ENCODE peak calls at places on chromosomes 13 and 19, in eight cellular contexts. H is CD8-positive, alpha-beta memory T cell; C is ovary; L is A549; D is RWPE1; Z is lower lobe of right lung; F is ascending aorta; O is CD4-positive, alpha-beta T cell. A is an unnamed sample.
A peak's percentile ranks its signal among the peaks of the same experiment; 100 is the strongest.

GRCh38 chr19:17090501-17091074 is 15.0 kb downstream of the MYO9B start:
- DNase-seq in O (no peak), D (no peak), C (no peak), L (no peak), F (no peak), Z (no peak), H (no peak), A (no peak)

GRCh38 chr13:33483471-33483870 is 197.9 kb upstream of the STARD13 start:
- DNase-seq in Z (no peak), F (no peak), L (no peak), H (no peak), O (no peak), D (peak; percentile 52), C (no peak), A (no peak)

GRCh38 chr19:45023048-45023447 is 15.8 kb upstream of the CLASRP start:
- DNase-seq in Z (no peak), D (no peak), F (no peak), L (no peak), O (no peak), H (no peak), C (no peak), A (no peak)

GRCh38 chr13:33611016-33611805 is 206.7 kb upstream of the RFC3 start:
- DNase-seq in F (peak; percentile 80), D (no peak), L (no peak), Z (no peak), O (no peak), H (no peak), C (peak; percentile 39), A (peak; percentile 99)

GRCh38 chr19:58033741-58034475 is at the start of gene ZSCAN1:
- DNase-seq in F (peak; percentile 69), C (peak; percentile 82), O (no peak), D (no peak), Z (peak; percentile 70), L (no peak), H (no peak), A (peak; percentile 61)

GRCh38 chr19:49091391-49092038 is 6.3 kb downstream of the SNRNP70 start:
- DNase-seq in L (no peak), H (no peak), F (no peak), C (no peak), O (no peak), D (no peak), Z (no peak), A (no peak)

GRCh38 chr13:46134961-46135522 is 30.2 kb upstream of the CPB2 start:
- DNase-seq in C (no peak), H (no peak), F (no peak), Z (no peak), O (no peak), D (peak; percentile 82), L (no peak), A (no peak)

GRCh38 chr13:47903836-47904235 is 97.2 kb downstream of the SUCLA2 start:
- DNase-seq in H (no peak), O (no peak), L (no peak), C (no peak), Z (no peak), F (no peak), D (peak; percentile 57), A (no peak)

GRCh38 chr13:94854688-94855087 is 142.3 kb upstream of the SOX21 start:
- DNase-seq in F (no peak), H (no peak), D (no peak), O (no peak), L (no peak), C (no peak), Z (no peak), A (no peak)

GRCh38 chr19:44725684-44726083 is 22.8 kb upstream of the BCL3 start:
- DNase-seq in L (peak; percentile 22), H (no peak), C (no peak), O (no peak), D (no peak), Z (no peak), F (no peak), A (no peak)

GRCh38 chr19:35116085-35116801 is 620 bp downstream of the FXYD3 start:
- DNase-seq in O (no peak), H (no peak), D (peak; percentile 78), Z (peak; percentile 78), L (no peak), F (no peak), C (no peak), A (no peak)

GRCh38 chr19:51681286-51681956 is 11.7 kb upstream of the SPACA6 start:
- DNase-seq in C (no peak), F (no peak), L (no peak), O (no peak), D (no peak), Z (no peak), H (no peak), A (peak; percentile 91)

GRCh38 chr19:12333162-12334159 is at the start of gene ZNF563:
- DNase-seq in Z (peak; percentile 98), H (peak; percentile 91), D (peak; percentile 99), F (peak; percentile 99), L (no peak), O (peak; percentile 97), C (peak; percentile 98), A (peak; percentile 99)

GRCh38 chr13:20192470-20193141 is at the start of gene GJB2:
- DNase-seq in L (no peak), O (no peak), F (no peak), C (no peak), D (peak; percentile 54), H (peak; percentile 14), Z (no peak), A (no peak)

GRCh38 chr19:14505488-14506239 is 9.7 kb upstream of the GIPC1 start:
- DNase-seq in L (peak; percentile 68), D (peak; percentile 89), C (no peak), F (no peak), Z (peak; percentile 86), H (peak; percentile 63), O (peak; percentile 64), A (peak; percentile 90)

GRCh38 chr13:62357887-62358645 is 942.4 kb upstream of the PCDH20 start:
- DNase-seq in F (no peak), O (no peak), L (peak; percentile 6), D (peak; percentile 19), C (no peak), Z (no peak), H (no peak), A (peak; percentile 26)

GRCh38 chr19:43465468-43466120 is at the start of gene LYPD3:
- DNase-seq in H (no peak), Z (no peak), D (peak; percentile 95), L (no peak), F (no peak), O (no peak), C (peak; percentile 68), A (no peak)
- H3K27ac ChIP-seq in H (peak within 1 kb of the TSS; percentile 80), Z (peak within 1 kb of the TSS; percentile 83), D (peak within 1 kb of the TSS; percentile 89), L (peak within 1 kb of the TSS; percentile 79), F (peak within 1 kb of the TSS; percentile 88), O (peak within 1 kb of the TSS; percentile 85), C (no peak within 1 kb of the TSS), A (no peak within 1 kb of the TSS)

GRCh38 chr13:50129923-50130685 is 114.9 kb downstream of the KCNRG start:
- DNase-seq in F (peak; percentile 79), L (peak; percentile 6), C (peak; percentile 31), Z (peak; percentile 58), H (no peak), D (no peak), O (peak; percentile 34), A (no peak)

GRCh38 chr13:50129065-50129922 is 114.0 kb downstream of the KCNRG start:
- DNase-seq in F (no peak), H (no peak), L (no peak), D (no peak), C (no peak), Z (no peak), O (no peak), A (no peak)

GRCh38 chr13:50131998-50132936 is 117.0 kb downstream of the KCNRG start:
- DNase-seq in D (no peak), C (no peak), H (no peak), F (no peak), L (no peak), O (peak; percentile 29), Z (no peak), A (no peak)

GRCh38 chr13:50128406-50129048 is 113.3 kb downstream of the KCNRG start:
- DNase-seq in D (no peak), F (no peak), L (no peak), C (no peak), O (no peak), Z (no peak), H (no peak), A (no peak)

GRCh38 chr13:50130686-50131051 is 115.4 kb downstream of the KCNRG start:
- DNase-seq in Z (peak; percentile 66), L (peak; percentile 8), C (no peak), D (no peak), H (no peak), F (peak; percentile 69), O (peak; percentile 27), A (no peak)
- H3K27ac ChIP-seq in Z (peak overlapping the region; percentile 74), L (peak overlapping the region; percentile 81), C (no peak overlapping the region), D (peak overlapping the region; percentile 72), H (no peak overlapping the region), F (peak overlapping the region; percentile 75), O (no peak overlapping the region), A (no peak overlapping the region)

DNA sequence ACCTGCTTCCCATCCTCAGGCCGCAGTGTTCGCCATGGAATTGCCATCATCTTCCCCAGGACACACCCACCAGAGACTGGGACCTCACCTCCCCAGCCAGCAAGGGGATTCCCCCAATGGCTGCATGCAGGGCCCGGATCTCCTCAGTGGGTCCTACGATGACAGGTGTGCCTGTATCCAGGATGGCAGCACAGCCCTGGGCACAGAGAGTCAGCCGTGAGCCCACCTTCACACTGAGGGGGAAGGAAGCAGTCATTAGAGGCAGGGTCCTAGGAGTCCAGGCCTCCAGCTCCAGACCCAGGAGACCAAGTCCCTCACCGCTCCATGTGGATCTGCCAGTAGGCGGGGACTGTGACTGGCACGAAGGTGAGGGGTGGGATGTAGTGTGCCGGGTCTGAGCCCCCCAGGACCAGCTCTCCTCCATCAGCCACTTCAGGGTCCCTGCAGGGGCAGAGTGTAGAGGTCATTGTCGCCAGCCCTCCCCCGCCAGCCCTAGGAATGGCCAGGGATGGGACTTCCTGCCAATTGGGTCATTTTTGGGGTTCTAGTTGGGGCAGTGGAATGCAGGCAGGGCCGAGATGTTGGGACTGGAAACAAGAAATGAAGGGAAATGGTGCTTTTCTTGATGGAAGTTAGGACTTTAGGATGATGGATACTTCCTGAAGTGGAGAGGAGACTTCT is 5.7 kb upstream of the KCNC3 start:
- DNase-seq in O (no peak), H (no peak), D (no peak), L (no peak), F (no peak), Z (peak; percentile 38), C (no peak), A (no peak)
- H3K27ac ChIP-seq in O (no peak overlapping the region), H (no peak overlapping the region), D (no peak overlapping the region), L (no peak overlapping the region), F (no peak overlapping the region), Z (no peak overlapping the region), C (no peak overlapping the region), A (no peak overlapping the region)

GRCh38 chr13:114062341-114062740 is 70.1 kb downstream of the RASA3 start:
- DNase-seq in D (no peak), H (no peak), L (no peak), F (no peak), Z (no peak), C (no peak), O (no peak), A (no peak)

GRCh38 chr13:114064516-114065140 is 67.8 kb downstream of the RASA3 start:
- DNase-seq in L (no peak), F (no peak), Z (peak; percentile 47), H (no peak), D (peak; percentile 35), C (peak; percentile 68), O (no peak), A (no peak)

GRCh38 chr13:114065141-114065925 is 67.1 kb downstream of the RASA3 start:
- DNase-seq in F (peak; percentile 95), O (peak; percentile 44), L (peak; percentile 65), D (peak; percentile 92), C (peak; percentile 88), Z (peak; percentile 83), H (peak; percentile 46), A (peak; percentile 94)

GRCh38 chr13:114062754-114063153 is 69.7 kb downstream of the RASA3 start:
- DNase-seq in Z (no peak), L (no peak), C (no peak), F (no peak), D (no peak), H (no peak), O (no peak), A (no peak)

GRCh38 chr13:114063545-114064515 is 68.6 kb downstream of the RASA3 start:
- DNase-seq in H (no peak), F (peak; percentile 86), L (no peak), D (no peak), Z (peak; percentile 85), C (peak; percentile 65), O (no peak), A (peak; percentile 56)
- H3K27ac ChIP-seq in H (peak overlapping the region; percentile 51), F (peak overlapping the region; percentile 98), L (peak overlapping the region; percentile 99), D (peak overlapping the region; percentile 100), Z (peak overlapping the region; percentile 88), C (peak overlapping the region; percentile 99), O (no peak overlapping the region), A (peak overlapping the region; percentile 92)